ENCODE peak calls at places on chromosomes 6 and 20, in four cellular contexts. P, H, Z and C are unnamed samples.
A peak's percentile ranks its signal among the peaks of the same experiment; 100 is the strongest.

GRCh38 chr20:24149175-24149574 is 160.6 kb upstream of the GGTLC1 start:
- DNase-seq in P (no peak), H (no peak), Z (no peak), C (no peak)

GRCh38 chr6:44053760-44054556 is 73.3 kb downstream of the MRPL14 start:
- DNase-seq in Z (peak; percentile 18), H (no peak), P (no peak), C (no peak)

GRCh38 chr6:82084324-82084920 is 163.1 kb downstream of the IBTK start:
- DNase-seq in Z (no peak), H (no peak), P (no peak), C (no peak)

GRCh38 chr6:133817460-133818047 is 71.4 kb upstream of the TCF21 start:
- DNase-seq in P (no peak), Z (no peak), H (no peak), C (no peak)

GRCh38 chr6:10951675-10952282 is 64.9 kb downstream of the SYCP2L start:
- DNase-seq in H (no peak), Z (no peak), P (peak; percentile 92), C (peak; percentile 34)

GRCh38 chr20:18504479-18505060 is 3.2 kb upstream of the SEC23B start:
- DNase-seq in Z (no peak), P (peak; percentile 14), H (no peak), C (no peak)

GRCh38 chr6:40881501-40881900 is 157.5 kb downstream of the UNC5CL start:
- DNase-seq in H (no peak), P (no peak), Z (no peak), C (no peak)

GRCh38 chr6:132190815-132191175 is 210.5 kb downstream of the MOXD1 start:
- DNase-seq in Z (no peak), P (peak; percentile 88), H (no peak), C (no peak)

GRCh38 chr6:154920502-154921200 is 74.5 kb upstream of the TIAM2 start:
- DNase-seq in H (no peak), P (no peak), Z (no peak), C (no peak)

GRCh38 chr6:166520905-166521834 is 65.3 kb downstream of the RAMACL start:
- DNase-seq in Z (no peak), P (peak; percentile 70), H (no peak), C (no peak)

GRCh38 chr6:92545861-92546260 is 873.5 kb downstream of the EPHA7 start:
- DNase-seq in H (no peak), Z (no peak), P (no peak), C (peak; percentile 83)

GRCh38 chr6:100347901-100348550 is 116.7 kb downstream of the SIM1 start:
- DNase-seq in Z (no peak), H (no peak), P (peak; percentile 88), C (no peak)

GRCh38 chr20:16701296-16701695 is 28.5 kb upstream of the SNRPB2 start:
- DNase-seq in H (peak; percentile 22), Z (no peak), P (no peak), C (no peak)

GRCh38 chr6:90219168-90219985 is 77.3 kb downstream of the BACH2 start:
- DNase-seq in Z (peak; percentile 57), H (no peak), P (peak; percentile 81), C (no peak)